ENCODE peak calls at places on chromosomes 3 and 15, in six cellular contexts. H, M, X, C, O and B are unnamed samples.

GRCh38 chr15:38461089-38461833 is 7.3 kb downstream of the FAM98B start:
- DNase-seq in H (no peak), M (no peak), X (no peak), C (no peak), O (peak; percentile 6), B (no peak)

GRCh38 chr15:63491979-63492378 is 12.4 kb upstream of the USP3 start:
- DNase-seq in H (no peak), M (no peak), X (no peak), C (no peak), O (peak; percentile 84), B (no peak)

GRCh38 chr15:71748327-71748726 is 62.0 kb upstream of the NR2E3 start:
- DNase-seq in H (no peak), M (no peak), X (peak; percentile 62), C (no peak), O (peak; percentile 84), B (no peak)

GRCh38 chr3:126542340-126543241 is 16.1 kb downstream of the C3orf22 start:
- DNase-seq in H (no peak), M (no peak), X (no peak), C (no peak), O (no peak), B (no peak)

GRCh38 chr15:72105111-72105510 is 12.8 kb downstream of the MYO9A start:
- DNase-seq in H (no peak), M (no peak), X (no peak), C (no peak), O (no peak), B (no peak)

GRCh38 chr15:67746022-67746421 is 79.3 kb upstream of the SKOR1 start:
- DNase-seq in H (no peak), M (no peak), X (no peak), C (no peak), O (no peak), B (no peak)

GRCh38 chr15:72599855-72600464 is 54.5 kb upstream of the GOLGA6B start:
- DNase-seq in H (peak; percentile 68), M (peak; percentile 54), X (peak; percentile 47), C (peak; percentile 37), O (peak; percentile 27), B (peak; percentile 68)

GRCh38 chr3:124700880-124701684 is 29.2 kb upstream of the UMPS start:
- DNase-seq in H (no peak), M (no peak), X (no peak), C (peak; percentile 99), O (peak; percentile 47), B (no peak)

GRCh38 chr3:81674690-81675089 is 86.8 kb downstream of the GBE1 start:
- DNase-seq in H (no peak), M (no peak), X (no peak), C (no peak), O (no peak), B (no peak)

GRCh38 chr3:133404925-133405324 is 5.1 kb downstream of the BFSP2 start:
- DNase-seq in H (no peak), M (no peak), X (no peak), C (no peak), O (no peak), B (no peak)

GRCh38 chr15:78695849-78696248 is 54.8 kb upstream of the CHRNB4 start:
- DNase-seq in H (peak; percentile 67), M (no peak), X (no peak), C (no peak), O (no peak), B (no peak)

GRCh38 chr3:197154-197855 is 742 bp downstream of the CHL1 start:
- DNase-seq in H (no peak), M (no peak), X (no peak), C (no peak), O (no peak), B (no peak)

GRCh38 chr15:53072077-53072476 is 281.9 kb upstream of the ONECUT1 start:
- DNase-seq in H (peak; percentile 12), M (peak; percentile 33), X (peak; percentile 18), C (peak; percentile 35), O (peak; percentile 45), B (peak; percentile 78)

GRCh38 chr15:92020765-92021164 is 167.3 kb downstream of the SLCO3A1 start:
- DNase-seq in H (no peak), M (no peak), X (no peak), C (no peak), O (peak; percentile 89), B (no peak)

GRCh38 chr3:122679467-122680291 is 960 bp upstream of the PARP14 start:
- DNase-seq in H (peak; percentile 70), M (peak; percentile 21), X (no peak), C (no peak), O (no peak), B (peak; percentile 50)

GRCh38 chr3:171234298-171235020 is 207.9 kb upstream of the SLC2A2 start:
- DNase-seq in H (no peak), M (no peak), X (no peak), C (no peak), O (no peak), B (no peak)

GRCh38 chr3:126125341-126125740 is 41.4 kb upstream of the SLC41A3 start:
- DNase-seq in H (no peak), M (no peak), X (no peak), C (no peak), O (no peak), B (no peak)

GRCh38 chr3:14352002-14352627 is 50.3 kb upstream of the SLC6A6 start:
- DNase-seq in H (peak; percentile 96), M (peak; percentile 81), X (peak; percentile 91), C (peak; percentile 19), O (no peak), B (peak; percentile 95)

GRCh38 chr3:60017631-60018030 is 967.8 kb upstream of the CFAP20DC start:
- DNase-seq in H (no peak), M (no peak), X (no peak), C (no peak), O (peak; percentile 93), B (no peak)

GRCh38 chr3:60954049-60954448 is 297.2 kb downstream of the FHIT start:
- DNase-seq in H (no peak), M (no peak), X (no peak), C (no peak), O (peak; percentile 32), B (no peak)

GRCh38 chr3:79154861-79155260 is 612.9 kb downstream of the ROBO1 start:
- DNase-seq in H (no peak), M (no peak), X (no peak), C (no peak), O (no peak), B (no peak)

GRCh38 chr15:95284933-95285401 is 1045.5 kb upstream of the NR2F2 start:
- DNase-seq in H (peak; percentile 47), M (no peak), X (no peak), C (no peak), O (peak; percentile 71), B (no peak)

DNA sequence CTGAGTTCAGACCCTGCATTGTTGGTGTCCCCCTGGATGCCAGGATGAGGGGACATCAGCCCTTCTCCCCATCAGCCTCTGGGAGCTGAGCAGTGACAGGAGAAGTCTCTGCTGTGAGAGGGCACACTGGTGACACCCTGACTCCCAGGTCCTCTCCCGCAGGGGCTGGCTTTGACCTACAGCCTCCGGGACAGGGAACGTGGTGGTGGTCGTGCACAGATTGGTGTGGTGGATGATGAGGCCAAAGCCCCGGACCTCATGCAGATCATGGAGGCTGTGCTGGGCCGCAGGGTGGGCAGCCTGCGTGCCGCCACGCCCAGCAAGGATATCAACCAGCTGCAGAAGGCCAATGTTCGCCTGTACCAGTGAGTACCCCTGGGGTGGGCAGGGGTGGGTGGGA is 6.7 kb downstream of the VILL start:
- DNase-seq in H (no peak), M (no peak), X (no peak), C (no peak), O (no peak), B (no peak)
- H3K79me2 ChIP-seq in H (peaks cover 22% of the 10 kb centered on the region), M (peaks cover 9% of the 10 kb centered on the region), X (no peaks in the 10 kb centered on the region), C (no peaks in the 10 kb centered on the region), O (no peaks in the 10 kb centered on the region), B (peaks cover 11% of the 10 kb centered on the region)

GRCh38 chr3:47766186-47766585 is 15.5 kb downstream of the SMARCC1 start:
- DNase-seq in H (no peak), M (no peak), X (no peak), C (no peak), O (no peak), B (no peak)

GRCh38 chr3:47772788-47773187 is 8.9 kb downstream of the SMARCC1 start:
- DNase-seq in H (no peak), M (no peak), X (no peak), C (no peak), O (no peak), B (no peak)

DNA sequence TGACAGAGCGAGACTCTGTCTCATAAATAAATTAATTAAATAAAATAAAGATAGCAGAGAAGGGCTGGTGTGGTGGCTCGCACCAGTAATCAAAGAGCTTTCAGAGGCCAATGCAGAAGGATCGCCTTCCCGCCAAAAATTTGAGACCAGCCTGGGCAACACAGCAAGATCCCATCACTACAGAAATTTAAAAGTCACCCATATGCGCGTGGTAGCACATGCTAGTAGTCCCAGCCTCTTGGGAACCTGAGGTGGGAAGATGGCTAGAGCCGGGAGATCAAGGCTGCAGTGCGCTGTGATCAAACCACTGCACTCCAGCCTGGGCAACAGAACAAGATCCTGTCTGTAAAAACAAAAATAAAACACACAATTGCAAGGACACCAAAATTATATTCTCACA is 9.6 kb downstream of the SMARCC1 start:
- DNase-seq in H (no peak), M (no peak), X (no peak), C (no peak), O (no peak), B (no peak)
- H3K79me2 ChIP-seq in H (peaks cover 87% of the 10 kb centered on the region), M (peaks cover 96% of the 10 kb centered on the region), X (peaks cover 100% of the 10 kb centered on the region), C (peaks cover 78% of the 10 kb centered on the region), O (peaks cover 97% of the 10 kb centered on the region), B (peaks cover 90% of the 10 kb centered on the region)

GRCh38 chr3:51688206-51688600 is 17.2 kb downstream of the TEX264 start:
- DNase-seq in H (no peak), M (no peak), X (no peak), C (no peak), O (no peak), B (no peak)
- H3K79me2 ChIP-seq in H (no peaks in the 10 kb centered on the region), M (no peaks in the 10 kb centered on the region), X (no peaks in the 10 kb centered on the region), C (no peaks in the 10 kb centered on the region), O (no peaks in the 10 kb centered on the region), B (peaks cover 35% of the 10 kb centered on the region)

GRCh38 chr3:190534986-190535385 is 21.1 kb downstream of the IL1RAP start:
- DNase-seq in H (no peak), M (no peak), X (no peak), C (peak; percentile 92), O (peak; percentile 20), B (no peak)

GRCh38 chr3:190534386-190534785 is 20.5 kb downstream of the IL1RAP start:
- DNase-seq in H (no peak), M (no peak), X (no peak), C (no peak), O (peak; percentile 6), B (no peak)

GRCh38 chr3:190531406-190531805 is 17.5 kb downstream of the IL1RAP start:
- DNase-seq in H (no peak), M (no peak), X (no peak), C (no peak), O (peak; percentile 34), B (no peak)

GRCh38 chr3:190533511-190534282 is 19.8 kb downstream of the IL1RAP start:
- DNase-seq in H (no peak), M (no peak), X (no peak), C (no peak), O (peak; percentile 100), B (no peak)

DNA sequence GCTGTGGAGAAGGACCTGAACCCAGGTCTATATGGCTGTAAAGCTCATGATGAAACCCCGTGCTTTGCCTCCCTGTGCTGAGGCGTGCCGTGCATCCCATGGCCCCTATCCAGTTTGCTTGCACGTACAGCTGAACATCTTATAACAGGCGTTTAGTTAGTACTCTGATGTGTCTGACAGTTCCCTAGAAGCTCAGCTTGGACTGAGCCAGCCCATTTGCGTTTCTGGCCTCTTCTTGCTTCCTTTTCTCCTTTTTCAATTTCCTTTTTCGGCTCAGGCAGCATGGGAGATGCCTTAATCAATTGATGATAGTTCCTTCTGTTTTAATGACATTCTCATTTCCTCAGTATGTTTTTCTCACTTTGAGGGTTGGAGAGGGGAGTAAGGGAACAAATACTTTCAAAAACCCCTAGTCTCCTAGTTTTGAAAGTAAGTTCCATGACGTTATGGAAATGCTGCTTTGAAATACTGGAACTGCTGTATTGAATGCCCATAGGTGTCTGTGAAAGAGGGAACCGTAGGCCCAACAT is 18.8 kb downstream of the IL1RAP start:
- DNase-seq in H (no peak), M (no peak), X (no peak), C (no peak), O (no peak), B (no peak)
- H3K79me2 ChIP-seq in H (no peaks in the 10 kb centered on the region), M (no peaks in the 10 kb centered on the region), X (no peaks in the 10 kb centered on the region), C (peaks cover 69% of the 10 kb centered on the region), O (peaks cover 3% of the 10 kb centered on the region), B (no peaks in the 10 kb centered on the region)